ENCODE peak calls at places on chromosomes 1 and 21, in six cellular contexts. M, A, U, L, H and O are unnamed samples.

GRCh38 chr1:1358433-1359201 is at the start of gene MXRA8:
- DNase-seq in M (no peak), L (no peak), A (peak; percentile 44), U (no peak), H (no peak), O (peak; percentile 53)

GRCh38 chr1:151713874-151714273 is 2.7 kb downstream of the CELF3 start:
- DNase-seq in U (no peak), L (no peak), A (no peak), H (no peak), M (no peak), O (no peak)

GRCh38 chr1:5794279-5794678 is 197.9 kb downstream of the NPHP4 start:
- DNase-seq in U (no peak), L (no peak), H (no peak), M (no peak), A (no peak), O (no peak)

GRCh38 chr1:58251415-58252073 is 295.0 kb downstream of the OMA1 start:
- DNase-seq in M (peak; percentile 20), L (no peak), U (no peak), H (no peak), A (no peak), O (no peak)

GRCh38 chr21:41777934-41778815 is 11.3 kb upstream of the RIPK4 start:
- DNase-seq in M (peak; percentile 62), U (peak; percentile 95), L (no peak), H (no peak), A (peak; percentile 73), O (peak; percentile 71)

GRCh38 chr1:221891708-221892107 is 149.8 kb upstream of the DUSP10 start:
- DNase-seq in A (no peak), M (no peak), U (no peak), L (no peak), H (no peak), O (no peak)

GRCh38 chr1:3222042-3222692 is 153.2 kb downstream of the PRDM16 start:
- DNase-seq in M (peak; percentile 91), U (no peak), L (no peak), A (no peak), H (no peak), O (no peak)

GRCh38 chr1:176243746-176244145 is 36.7 kb upstream of the COP1 start:
- DNase-seq in A (no peak), H (no peak), M (no peak), U (no peak), L (no peak), O (no peak)

GRCh38 chr1:67551375-67551774 is 121.2 kb upstream of the SERBP1 start:
- DNase-seq in M (no peak), H (no peak), U (no peak), L (no peak), A (no peak), O (no peak)

GRCh38 chr1:41633764-41634163 is 149.3 kb upstream of the EDN2 start:
- DNase-seq in M (no peak), U (no peak), H (no peak), L (no peak), A (no peak), O (no peak)

GRCh38 chr1:166164995-166165660 is 1.7 kb downstream of the FAM78B start:
- DNase-seq in A (peak; percentile 22), H (no peak), U (peak; percentile 90), M (peak; percentile 44), L (no peak), O (no peak)

GRCh38 chr1:90133133-90133532 is 138.2 kb downstream of the ZNF326 start:
- DNase-seq in L (no peak), H (no peak), A (peak; percentile 11), M (peak; percentile 49), U (no peak), O (peak; percentile 5)

GRCh38 chr1:204080163-204080903 is 7.4 kb downstream of the SOX13 start:
- DNase-seq in L (no peak), M (no peak), U (no peak), A (peak; percentile 89), H (no peak), O (peak; percentile 98)

GRCh38 chr21:35475768-35476167 is 426.7 kb upstream of the RUNX1 start:
- DNase-seq in U (no peak), M (peak; percentile 93), L (no peak), A (peak; percentile 65), H (no peak), O (peak; percentile 34)

GRCh38 chr1:50609508-50609907 is 186.3 kb upstream of the DMRTA2 start:
- DNase-seq in H (no peak), U (no peak), M (no peak), L (no peak), A (no peak), O (no peak)

GRCh38 chr1:194908643-194909042 is 1699.6 kb downstream of the KCNT2 start:
- DNase-seq in L (no peak), A (no peak), M (no peak), U (no peak), H (no peak), O (no peak)

GRCh38 chr1:38860464-38860816 is 868 bp upstream of the RRAGC start:
- DNase-seq in H (no peak), U (no peak), L (no peak), M (no peak), A (no peak), O (no peak)

GRCh38 chr21:41956926-41957729 is 3.3 kb upstream of the C2CD2 start:
- DNase-seq in A (peak; percentile 69), U (no peak), H (no peak), M (peak; percentile 31), L (no peak), O (no peak)

GRCh38 chr1:221778535-221779142 is 36.8 kb upstream of the DUSP10 start:
- DNase-seq in M (peak; percentile 39), U (no peak), A (no peak), L (peak; percentile 63), H (no peak), O (no peak)

GRCh38 chr1:1907098-1907736 is 7.8 kb upstream of the CALML6 start:
- DNase-seq in M (peak; percentile 41), H (no peak), L (no peak), U (no peak), A (no peak), O (no peak)

GRCh38 chr1:156126701-156127534 is 12.4 kb downstream of the LMNA start:
- DNase-seq in L (peak; percentile 78), M (peak; percentile 95), U (no peak), H (no peak), A (peak; percentile 92), O (no peak)

GRCh38 chr1:28971980-28972771 is 57.8 kb downstream of the EPB41 start:
- DNase-seq in U (peak; percentile 69), M (no peak), A (peak; percentile 81), L (no peak), H (no peak), O (peak; percentile 25)

GRCh38 chr1:209790286-209791193 is 6.2 kb upstream of the C1orf74 start:
- DNase-seq in L (no peak), A (no peak), U (no peak), H (no peak), M (no peak), O (no peak)

GRCh38 chr1:115832651-115833050 is 8.3 kb downstream of the NHLH2 start:
- DNase-seq in A (no peak), L (no peak), H (no peak), U (no peak), M (peak; percentile 72), O (no peak)

GRCh38 chr1:219463629-219464028 is 149.3 kb downstream of the ZC3H11B start:
- DNase-seq in U (no peak), M (no peak), H (no peak), L (no peak), A (no peak), O (no peak)

GRCh38 chr21:37463083-37463780 is 96.7 kb downstream of the DYRK1A start:
- DNase-seq in M (peak; percentile 73), U (no peak), H (no peak), A (peak; percentile 37), L (peak; percentile 40), O (peak; percentile 19)

GRCh38 chr1:218304281-218305039 is 19.4 kb downstream of the RRP15 start:
- DNase-seq in M (peak; percentile 73), H (no peak), U (no peak), A (peak; percentile 65), L (no peak), O (peak; percentile 50)

GRCh38 chr1:82934069-82934468 is 1064.9 kb downstream of the TTLL7 start:
- DNase-seq in L (no peak), H (no peak), A (no peak), M (no peak), U (peak; percentile 40), O (no peak)

GRCh38 chr1:51439053-51439452 is 80.0 kb downstream of the EPS15 start:
- DNase-seq in L (no peak), A (no peak), M (no peak), U (no peak), H (no peak), O (no peak)

GRCh38 chr1:19257178-19257914 is 5.7 kb downstream of the MRTO4 start:
- DNase-seq in H (no peak), M (no peak), A (no peak), L (no peak), U (no peak), O (no peak)